ENCODE peak calls at places on chromosomes 3 and 15, in four cellular contexts. One of them, this sample, is unnamed.

GRCh38 chr3:146469206-146470017 is at the start of gene PLSCR2:
- DNase-seq in GM12878: peak
- DNase-seq in IMR-90: no peak
- DNase-seq in HepG2: no peak
- DNase-seq in this sample: no peak

GRCh38 chr3:146259880-146260589 is 9.1 kb upstream of the PLSCR4 start:
- DNase-seq in IMR-90: no peak
- DNase-seq in HepG2: no peak
- DNase-seq in GM12878: no peak
- DNase-seq in this sample: no peak

GRCh38 chr3:170320471-170321121 is 36.9 kb upstream of the SKIL start:
- DNase-seq in HepG2: no peak
- DNase-seq in IMR-90: peak
- DNase-seq in GM12878: no peak
- DNase-seq in this sample: no peak

GRCh38 chr3:6860149-6860548 is 766 bp upstream of the GRM7 start:
- DNase-seq in HepG2: no peak
- DNase-seq in GM12878: no peak
- DNase-seq in IMR-90: no peak
- DNase-seq in this sample: no peak

GRCh38 chr3:187737401-187738088 is 7.7 kb downstream of the BCL6 start:
- DNase-seq in HepG2: no peak
- DNase-seq in GM12878: no peak
- DNase-seq in IMR-90: peak
- DNase-seq in this sample: no peak

GRCh38 chr15:91291673-91292072 is 191.6 kb downstream of the SV2B start:
- DNase-seq in HepG2: no peak
- DNase-seq in GM12878: no peak
- DNase-seq in IMR-90: peak
- DNase-seq in this sample: peak

GRCh38 chr3:94336076-94336741 is 273.3 kb downstream of the NSUN3 start:
- DNase-seq in IMR-90: peak
- DNase-seq in HepG2: peak
- DNase-seq in GM12878: no peak
- DNase-seq in this sample: peak

GRCh38 chr3:99413504-99413903 is 224.9 kb upstream of the COL8A1 start:
- DNase-seq in IMR-90: peak
- DNase-seq in GM12878: no peak
- DNase-seq in HepG2: no peak
- DNase-seq in this sample: no peak

GRCh38 chr15:79084308-79084968 is 6.1 kb downstream of the RASGRF1 start:
- DNase-seq in HepG2: no peak
- DNase-seq in GM12878: no peak
- DNase-seq in IMR-90: no peak
- DNase-seq in this sample: no peak

GRCh38 chr3:106560451-106560966 is 691.7 kb upstream of the CBLB start:
- DNase-seq in GM12878: no peak
- DNase-seq in IMR-90: peak
- DNase-seq in HepG2: no peak
- DNase-seq in this sample: no peak

GRCh38 chr15:48413304-48413703 is 82.1 kb downstream of the DUT start:
- DNase-seq in HepG2: peak
- DNase-seq in GM12878: no peak
- DNase-seq in IMR-90: peak
- DNase-seq in this sample: no peak

GRCh38 chr3:50139308-50139707 is 15.8 kb upstream of the SEMA3F start:
- DNase-seq in HepG2: no peak
- DNase-seq in IMR-90: no peak
- DNase-seq in GM12878: no peak
- DNase-seq in this sample: no peak

GRCh38 chr3:52481819-52482521 is 13.2 kb upstream of the STAB1 start:
- DNase-seq in GM12878: no peak
- DNase-seq in IMR-90: peak
- DNase-seq in HepG2: no peak
- DNase-seq in this sample: no peak

GRCh38 chr15:92970656-92971055 is 70.5 kb downstream of the CHD2 start:
- DNase-seq in HepG2: no peak
- DNase-seq in GM12878: no peak
- DNase-seq in IMR-90: peak
- DNase-seq in this sample: no peak

GRCh38 chr3:157132936-157133335 is 27.0 kb downstream of the CCNL1 start:
- DNase-seq in GM12878: no peak
- DNase-seq in HepG2: no peak
- DNase-seq in IMR-90: no peak
- DNase-seq in this sample: no peak

GRCh38 chr15:77808077-77808476 is 175.4 kb upstream of the LINGO1 start:
- DNase-seq in IMR-90: no peak
- DNase-seq in HepG2: no peak
- DNase-seq in GM12878: no peak
- DNase-seq in this sample: no peak
- TF ChIP-seq RAD21 in IMR-90: no peak
- TF ChIP-seq RAD21 in HepG2: no peak
- TF ChIP-seq RAD21 in GM12878: no peak
- TF ChIP-seq RAD21 in this sample: no peak

DNA sequence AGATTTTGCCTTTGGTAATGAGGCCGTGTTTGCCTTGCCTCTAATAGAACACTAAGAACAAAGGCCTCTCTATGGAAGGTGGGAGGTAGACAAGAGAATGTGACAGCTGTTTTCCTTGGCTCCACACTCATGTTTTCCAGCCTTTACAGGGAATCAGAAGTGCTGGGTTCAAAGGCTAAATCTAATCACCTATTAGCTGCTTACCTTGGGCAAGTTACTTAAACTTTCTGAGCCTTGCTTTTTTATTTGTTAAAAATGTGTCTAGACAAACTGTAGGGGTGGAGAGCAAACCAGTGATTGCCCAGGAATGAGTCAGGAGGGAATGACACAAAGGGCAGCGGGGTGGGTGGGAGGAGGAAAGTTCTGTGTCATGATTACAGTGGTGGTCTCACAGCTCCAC is 179.0 kb downstream of the P3H2 start:
- DNase-seq in GM12878: no peak
- DNase-seq in IMR-90: peak
- DNase-seq in HepG2: peak
- DNase-seq in this sample: no peak
- TF ChIP-seq RAD21 in GM12878: no peak
- TF ChIP-seq RAD21 in IMR-90: no peak
- TF ChIP-seq RAD21 in HepG2: no peak
- TF ChIP-seq RAD21 in this sample: peak

DNA sequence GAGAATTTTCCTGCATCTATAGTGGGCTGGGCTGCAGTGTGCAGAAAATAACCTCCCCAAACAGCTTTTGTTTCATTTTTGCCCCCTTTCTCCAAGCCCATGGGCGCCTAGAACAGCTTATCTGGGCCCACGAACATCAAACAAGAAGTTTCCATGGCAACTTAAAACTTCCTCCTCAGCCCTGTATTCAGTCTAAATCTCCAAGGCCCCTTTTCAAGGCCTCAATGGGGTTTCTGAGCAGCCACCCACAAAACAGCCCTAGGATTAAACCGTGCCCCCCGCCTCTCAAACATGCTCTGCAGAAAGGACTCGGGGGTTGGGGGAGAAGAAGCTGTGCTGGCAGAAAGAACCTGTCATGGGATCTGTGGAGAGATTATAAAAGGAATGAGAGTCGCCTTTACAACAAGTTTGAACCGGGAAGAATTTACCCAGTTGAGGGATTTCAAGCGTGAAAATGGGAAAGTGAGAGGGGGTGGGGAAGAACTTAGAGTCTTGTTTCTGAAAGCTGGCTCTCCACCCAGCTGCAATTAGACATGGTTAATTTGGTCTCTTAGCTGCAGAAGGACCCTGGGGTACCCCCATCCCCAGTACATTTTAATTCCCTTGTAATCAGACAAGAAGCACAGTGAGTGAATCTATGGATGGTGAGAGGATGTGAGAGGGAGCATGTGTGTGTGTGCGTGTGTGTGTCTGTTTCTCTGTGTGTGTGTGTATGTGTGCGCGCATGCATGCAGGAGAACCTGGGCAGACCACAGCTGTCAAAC is 4.3 kb upstream of the FAM107A start:
- DNase-seq in IMR-90: no peak
- DNase-seq in GM12878: no peak
- DNase-seq in HepG2: no peak
- DNase-seq in this sample: no peak
- TF ChIP-seq RAD21 in IMR-90: no peak
- TF ChIP-seq RAD21 in GM12878: no peak
- TF ChIP-seq RAD21 in HepG2: no peak
- TF ChIP-seq RAD21 in this sample: no peak

DNA sequence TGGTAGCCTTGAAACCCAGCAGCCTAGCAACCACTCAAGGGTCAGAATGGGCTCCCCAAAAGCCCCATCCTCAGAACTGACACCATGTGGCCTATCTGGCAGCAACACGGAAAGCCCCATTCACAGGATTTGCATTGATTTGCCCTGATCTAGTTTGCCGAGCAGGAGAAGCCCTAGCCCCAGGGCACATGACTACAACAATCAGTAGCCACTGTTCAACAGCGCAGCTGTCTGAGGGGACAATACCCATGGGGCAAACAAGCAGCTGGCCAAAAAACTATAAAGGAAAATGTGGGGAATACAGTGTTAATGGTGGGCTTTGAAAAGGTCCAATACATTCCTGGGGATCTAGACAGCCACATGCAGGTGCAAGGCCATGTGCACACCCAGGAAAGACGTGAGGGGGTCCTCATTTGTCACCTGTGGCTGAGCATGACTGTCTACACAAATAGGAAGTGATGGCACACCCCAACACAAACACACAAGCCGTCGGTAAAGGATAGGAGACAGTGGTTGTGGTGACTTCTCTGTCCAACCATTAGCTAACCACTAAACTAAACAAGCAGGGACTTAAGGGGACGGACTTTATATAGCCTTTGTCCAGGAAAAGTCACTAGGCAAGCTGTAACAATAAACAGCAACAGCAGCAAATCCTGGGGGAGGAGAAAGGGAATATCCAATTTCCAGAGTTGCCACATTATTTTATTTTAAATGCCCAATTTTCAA is 113.7 kb downstream of the LRIG1 start:
- DNase-seq in HepG2: no peak
- DNase-seq in GM12878: peak
- DNase-seq in IMR-90: peak
- DNase-seq in this sample: no peak
- TF ChIP-seq RAD21 in HepG2: no peak
- TF ChIP-seq RAD21 in GM12878: no peak
- TF ChIP-seq RAD21 in IMR-90: no peak
- TF ChIP-seq RAD21 in this sample: no peak

DNA sequence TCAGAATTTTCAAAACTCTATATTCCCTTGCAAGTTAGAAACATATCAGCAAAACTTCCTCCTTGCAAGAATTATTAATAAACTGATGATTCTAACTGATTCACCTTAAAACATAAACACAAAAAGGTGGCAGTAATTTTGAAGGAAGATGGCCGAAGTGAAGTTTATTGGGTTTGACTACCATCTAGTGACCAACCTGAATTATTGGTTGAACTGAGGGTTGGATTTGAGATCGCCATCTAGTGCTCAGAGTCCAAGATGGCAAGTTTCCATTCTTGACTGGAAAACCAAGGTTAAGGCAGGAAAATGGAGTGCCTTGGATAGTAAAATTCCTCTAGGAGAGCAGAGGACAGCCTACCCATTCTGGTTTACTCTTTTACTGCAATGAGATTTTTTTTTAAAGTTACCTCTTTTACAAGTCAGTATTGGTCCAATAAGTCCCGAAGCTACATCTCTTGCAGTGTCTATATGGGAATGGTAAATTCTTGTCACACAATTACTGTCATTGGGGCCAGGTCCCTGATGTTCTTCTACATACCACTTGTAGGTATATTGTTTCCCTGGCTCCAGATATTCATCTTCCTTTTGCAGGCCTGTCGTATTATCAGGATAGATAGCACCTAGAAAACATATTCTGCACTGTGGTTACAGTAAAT is 51.6 kb upstream of the CP start:
- DNase-seq in IMR-90: peak
- DNase-seq in GM12878: peak
- DNase-seq in HepG2: peak
- DNase-seq in this sample: peak
- TF ChIP-seq RAD21 in IMR-90: peak
- TF ChIP-seq RAD21 in GM12878: peak
- TF ChIP-seq RAD21 in HepG2: peak
- TF ChIP-seq RAD21 in this sample: peak

This sample was measured in HCT116.